ENCODE peak calls at places on chromosomes 1 and 21, in six cellular contexts. One of them, this sample, is unnamed.

GRCh38 chr1:207847116-207847515 is 63.8 kb downstream of the CD34 start:
- DNase-seq in Peyer's patch: no peak
- DNase-seq in glutamatergic neuron: no peak
- DNase-seq in endothelial cell: no peak
- DNase-seq in RWPE1: peak
- DNase-seq in breast epithelium: no peak
- DNase-seq in this sample: no peak

GRCh38 chr21:21097425-21097824 is 99.2 kb downstream of the NCAM2 start:
- DNase-seq in Peyer's patch: no peak
- DNase-seq in glutamatergic neuron: no peak
- DNase-seq in endothelial cell: no peak
- DNase-seq in RWPE1: no peak
- DNase-seq in breast epithelium: no peak
- DNase-seq in this sample: no peak

GRCh38 chr1:47434051-47434842 is 3.6 kb upstream of the FOXD2 start:
- DNase-seq in Peyer's patch: no peak
- DNase-seq in glutamatergic neuron: peak
- DNase-seq in endothelial cell: peak
- DNase-seq in RWPE1: no peak
- DNase-seq in breast epithelium: peak
- DNase-seq in this sample: no peak

GRCh38 chr1:13494025-13494424 is 19.8 kb downstream of the LRRC38 start:
- DNase-seq in Peyer's patch: no peak
- DNase-seq in glutamatergic neuron: no peak
- DNase-seq in endothelial cell: no peak
- DNase-seq in RWPE1: no peak
- DNase-seq in breast epithelium: no peak
- DNase-seq in this sample: no peak

GRCh38 chr1:94532077-94532476 is 9.5 kb downstream of the F3 start:
- DNase-seq in Peyer's patch: no peak
- DNase-seq in glutamatergic neuron: no peak
- DNase-seq in endothelial cell: no peak
- DNase-seq in RWPE1: no peak
- DNase-seq in breast epithelium: no peak
- DNase-seq in this sample: no peak

GRCh38 chr1:185632659-185633428 is 101.3 kb upstream of the HMCN1 start:
- DNase-seq in Peyer's patch: no peak
- DNase-seq in glutamatergic neuron: no peak
- DNase-seq in endothelial cell: no peak
- DNase-seq in RWPE1: no peak
- DNase-seq in breast epithelium: no peak
- DNase-seq in this sample: no peak

GRCh38 chr21:31731112-31731801 is 661 bp downstream of the SCAF4 start:
- DNase-seq in Peyer's patch: peak
- DNase-seq in glutamatergic neuron: peak
- DNase-seq in endothelial cell: peak
- DNase-seq in RWPE1: peak
- DNase-seq in breast epithelium: peak
- DNase-seq in this sample: peak

GRCh38 chr1:45012639-45013278 is 705 bp downstream of the UROD start:
- DNase-seq in Peyer's patch: peak
- DNase-seq in glutamatergic neuron: peak
- DNase-seq in endothelial cell: peak
- DNase-seq in RWPE1: peak
- DNase-seq in breast epithelium: peak
- DNase-seq in this sample: no peak

GRCh38 chr1:168170552-168171508 is 7.9 kb upstream of the TIPRL start:
- DNase-seq in Peyer's patch: no peak
- DNase-seq in glutamatergic neuron: no peak
- DNase-seq in endothelial cell: no peak
- DNase-seq in RWPE1: no peak
- DNase-seq in breast epithelium: no peak
- DNase-seq in this sample: no peak

GRCh38 chr21:38266732-38267131 is 9.9 kb downstream of the KCNJ15 start:
- DNase-seq in Peyer's patch: no peak
- DNase-seq in glutamatergic neuron: no peak
- DNase-seq in endothelial cell: no peak
- DNase-seq in RWPE1: peak
- DNase-seq in breast epithelium: no peak
- DNase-seq in this sample: no peak

DNA sequence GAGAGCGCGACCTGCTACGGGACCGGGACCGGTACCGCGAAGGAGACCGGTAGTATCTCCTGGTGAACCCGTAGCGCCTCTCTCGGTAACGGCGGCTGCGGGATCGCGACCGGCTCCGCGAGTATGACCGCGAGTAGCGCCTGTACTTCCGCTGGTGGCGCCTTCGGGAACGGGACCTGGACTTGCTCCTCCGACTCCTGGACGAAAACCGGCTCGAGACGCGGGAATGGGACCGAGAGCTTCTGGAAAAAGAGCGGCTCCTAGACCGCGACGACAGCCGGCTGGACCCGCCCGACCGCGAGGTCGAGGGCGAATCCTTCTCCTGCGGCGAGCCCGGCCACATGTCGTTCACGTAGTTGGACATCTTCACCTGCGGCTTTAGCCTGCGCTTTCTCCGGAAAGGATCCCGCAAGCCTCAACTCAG is 642 bp downstream of the RSRP1 start:
- DNase-seq in Peyer's patch: no peak
- DNase-seq in glutamatergic neuron: peak
- DNase-seq in endothelial cell: no peak
- DNase-seq in RWPE1: no peak
- DNase-seq in breast epithelium: peak
- DNase-seq in this sample: peak
- TF ChIP-seq CTCF in Peyer's patch: no peak
- TF ChIP-seq CTCF in glutamatergic neuron: no peak
- TF ChIP-seq CTCF in endothelial cell: no peak
- TF ChIP-seq CTCF in RWPE1: no peak
- TF ChIP-seq CTCF in breast epithelium: no peak
- TF ChIP-seq CTCF in this sample: no peak

GRCh38 chr1:60090662-60091061 is 17.1 kb upstream of the C1orf87 start:
- DNase-seq in Peyer's patch: no peak
- DNase-seq in glutamatergic neuron: no peak
- DNase-seq in endothelial cell: no peak
- DNase-seq in RWPE1: no peak
- DNase-seq in breast epithelium: no peak
- DNase-seq in this sample: no peak

GRCh38 chr1:60088620-60089155 is 15.1 kb upstream of the C1orf87 start:
- DNase-seq in Peyer's patch: no peak
- DNase-seq in glutamatergic neuron: no peak
- DNase-seq in endothelial cell: no peak
- DNase-seq in RWPE1: no peak
- DNase-seq in breast epithelium: no peak
- DNase-seq in this sample: no peak
- TF ChIP-seq CTCF in Peyer's patch: no peak
- TF ChIP-seq CTCF in glutamatergic neuron: no peak
- TF ChIP-seq CTCF in endothelial cell: peak
- TF ChIP-seq CTCF in RWPE1: peak
- TF ChIP-seq CTCF in breast epithelium: no peak
- TF ChIP-seq CTCF in this sample: no peak

DNA sequence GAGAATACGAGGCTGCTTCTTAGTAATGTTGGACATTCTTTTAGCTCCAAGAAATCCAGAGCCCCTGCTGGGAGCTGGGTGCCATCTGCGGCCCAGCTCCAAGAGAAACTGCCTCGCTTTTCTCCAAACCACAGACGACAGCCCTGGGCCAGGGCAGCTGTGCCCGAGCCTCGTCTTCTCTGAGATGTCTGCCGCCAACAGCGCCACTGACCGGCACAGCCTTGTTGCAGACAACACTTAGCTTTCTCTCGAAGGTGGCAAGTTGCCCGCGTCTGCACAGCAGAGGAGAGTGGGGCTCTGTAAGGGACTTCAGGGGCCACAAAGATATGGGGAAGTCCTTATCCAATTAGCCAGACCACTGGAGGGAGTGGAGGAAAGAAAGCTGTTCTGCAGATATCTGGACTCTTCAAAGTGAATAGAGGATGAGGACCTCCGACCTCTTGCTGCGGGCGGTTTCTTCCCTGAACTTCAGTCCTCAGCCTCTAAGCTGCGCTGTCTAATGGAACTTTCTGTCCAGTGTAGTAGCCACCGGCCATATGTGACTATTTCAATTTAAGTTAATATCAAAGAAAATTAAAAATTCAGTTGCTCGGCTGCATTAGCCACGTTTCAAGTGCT is 63.9 kb upstream of the DISP3 start:
- DNase-seq in Peyer's patch: no peak
- DNase-seq in glutamatergic neuron: no peak
- DNase-seq in endothelial cell: no peak
- DNase-seq in RWPE1: no peak
- DNase-seq in breast epithelium: no peak
- DNase-seq in this sample: no peak
- TF ChIP-seq CTCF in Peyer's patch: no peak
- TF ChIP-seq CTCF in glutamatergic neuron: no peak
- TF ChIP-seq CTCF in endothelial cell: no peak
- TF ChIP-seq CTCF in RWPE1: no peak
- TF ChIP-seq CTCF in breast epithelium: no peak
- TF ChIP-seq CTCF in this sample: no peak

GRCh38 chr1:160884579-160884978 is 401 bp downstream of the ITLN1 start:
- DNase-seq in Peyer's patch: no peak
- DNase-seq in glutamatergic neuron: no peak
- DNase-seq in endothelial cell: no peak
- DNase-seq in RWPE1: no peak
- DNase-seq in breast epithelium: no peak
- DNase-seq in this sample: no peak
- TF ChIP-seq CTCF in Peyer's patch: peak
- TF ChIP-seq CTCF in glutamatergic neuron: no peak
- TF ChIP-seq CTCF in endothelial cell: no peak
- TF ChIP-seq CTCF in RWPE1: no peak
- TF ChIP-seq CTCF in breast epithelium: peak
- TF ChIP-seq CTCF in this sample: no peak

This sample was measured in natural killer cell.